ENCODE peak calls at places on chromosomes 2 and 18, in five cellular contexts. One of them, this sample, is unnamed.
A peak's percentile ranks its signal among the peaks of the same experiment; 100 is the strongest.

GRCh38 chr2:25543939-25544338 is 129.4 kb downstream of the DTNB start:
- DNase-seq in activated T-cell treated with anti-CD3 and anti-CD28 coated beads, Interleukin-2, amount 50 U/mL, for 72 hours: peak; percentile 57
- DNase-seq in GM20000: no peak
- DNase-seq in myocyte: no peak
- DNase-seq in T-helper 2 cell: no peak
- DNase-seq in this sample: no peak

GRCh38 chr18:28855989-28856388 is 679.1 kb upstream of the CDH2 start:
- DNase-seq in GM20000: no peak
- DNase-seq in activated T-cell treated with anti-CD3 and anti-CD28 coated beads, Interleukin-2, amount 50 U/mL, for 72 hours: no peak
- DNase-seq in T-helper 2 cell: no peak
- DNase-seq in myocyte: no peak
- DNase-seq in this sample: no peak

GRCh38 chr2:51103205-51103604 is 71.3 kb upstream of the NRXN1 start:
- DNase-seq in GM20000: no peak
- DNase-seq in T-helper 2 cell: no peak
- DNase-seq in myocyte: peak; percentile 86
- DNase-seq in activated T-cell treated with anti-CD3 and anti-CD28 coated beads, Interleukin-2, amount 50 U/mL, for 72 hours: no peak
- DNase-seq in this sample: no peak

GRCh38 chr2:239106314-239106908 is 258.5 kb downstream of the TWIST2 start:
- DNase-seq in myocyte: peak; percentile 84
- DNase-seq in T-helper 2 cell: no peak
- DNase-seq in GM20000: peak; percentile 62
- DNase-seq in activated T-cell treated with anti-CD3 and anti-CD28 coated beads, Interleukin-2, amount 50 U/mL, for 72 hours: no peak
- DNase-seq in this sample: peak; percentile 15

GRCh38 chr2:197599285-197599965 is 76.0 kb downstream of the RFTN2 start:
- DNase-seq in T-helper 2 cell: no peak
- DNase-seq in myocyte: peak; percentile 31
- DNase-seq in activated T-cell treated with anti-CD3 and anti-CD28 coated beads, Interleukin-2, amount 50 U/mL, for 72 hours: peak; percentile 36
- DNase-seq in GM20000: peak; percentile 60
- DNase-seq in this sample: no peak

GRCh38 chr2:30678410-30679137 is 128.7 kb downstream of the CAPN13 start:
- DNase-seq in T-helper 2 cell: no peak
- DNase-seq in activated T-cell treated with anti-CD3 and anti-CD28 coated beads, Interleukin-2, amount 50 U/mL, for 72 hours: no peak
- DNase-seq in GM20000: no peak
- DNase-seq in myocyte: no peak
- DNase-seq in this sample: no peak

GRCh38 chr18:34153711-34154110 is 71.0 kb downstream of the NOL4 start:
- DNase-seq in T-helper 2 cell: no peak
- DNase-seq in GM20000: no peak
- DNase-seq in activated T-cell treated with anti-CD3 and anti-CD28 coated beads, Interleukin-2, amount 50 U/mL, for 72 hours: no peak
- DNase-seq in myocyte: peak; percentile 11
- DNase-seq in this sample: peak; percentile 13

GRCh38 chr2:151029406-151030157 is 232.1 kb downstream of the RBM43 start:
- DNase-seq in myocyte: no peak
- DNase-seq in GM20000: no peak
- DNase-seq in T-helper 2 cell: no peak
- DNase-seq in activated T-cell treated with anti-CD3 and anti-CD28 coated beads, Interleukin-2, amount 50 U/mL, for 72 hours: no peak
- DNase-seq in this sample: no peak

This sample was measured in NCI-H1105 treated with DMSO at 0.1 percent for 48 hours.